ENCODE peak calls at places on chromosome 13, in nine cellular contexts. U is cardiac muscle cell, L is thoracic aorta, P is right lobe of liver, R is adrenal gland, D is GM23338, B is sigmoid colon, H is DND-41, Y is body of pancreas. A is an unnamed sample.

GRCh38 chr13:72458701-72459100 is 268.7 kb downstream of the MZT1 start:
- DNase-seq in U (peak; percentile 11), H (no peak), D (peak; percentile 25), L (no peak), B (no peak), Y (no peak), R (no peak), P (no peak), A (no peak)

GRCh38 chr13:111359237-111359915 is 38.9 kb downstream of the TEX29 start:
- DNase-seq in H (no peak), P (no peak), L (no peak), B (no peak), R (no peak), D (peak; percentile 85), U (no peak), Y (no peak), A (no peak)

GRCh38 chr13:97386832-97387486 is 47.0 kb upstream of the RAP2A start:
- DNase-seq in Y (peak; percentile 54), U (no peak), B (peak; percentile 66), P (no peak), D (no peak), H (peak; percentile 93), L (no peak), R (no peak), A (peak; percentile 69)

GRCh38 chr13:83350569-83350968 is 531.7 kb downstream of the SLITRK1 start:
- DNase-seq in P (no peak), L (no peak), U (no peak), H (no peak), D (no peak), R (no peak), Y (no peak), B (no peak), A (no peak)

GRCh38 chr13:95243207-95243606 is 58.0 kb downstream of the ABCC4 start:
- DNase-seq in P (no peak), L (no peak), B (no peak), U (no peak), Y (no peak), D (no peak), H (no peak), R (no peak), A (no peak)

GRCh38 chr13:23087884-23088283 is 92.9 kb upstream of the SGCG start:
- DNase-seq in R (no peak), Y (no peak), B (no peak), D (peak; percentile 70), H (peak; percentile 20), U (peak; percentile 28), P (no peak), L (no peak), A (no peak)

GRCh38 chr13:27775943-27776342 is 16.3 kb upstream of the GSX1 start:
- DNase-seq in U (no peak), H (no peak), P (no peak), Y (no peak), D (peak; percentile 52), R (no peak), B (no peak), L (no peak), A (no peak)

GRCh38 chr13:51479199-51479523 is 26.3 kb upstream of the INTS6 start:
- DNase-seq in P (no peak), H (no peak), Y (no peak), D (no peak), R (no peak), B (no peak), U (no peak), L (no peak), A (no peak)

GRCh38 chr13:21901772-21902708 is 231.2 kb downstream of the FGF9 start:
- DNase-seq in P (no peak), R (no peak), U (no peak), H (no peak), B (no peak), L (no peak), D (no peak), Y (peak; percentile 7), A (no peak)

GRCh38 chr13:37313383-37313782 is 207.9 kb upstream of the CSNK1A1L start:
- DNase-seq in D (no peak), U (no peak), L (no peak), Y (no peak), P (no peak), B (no peak), H (no peak), R (no peak), A (no peak)

GRCh38 chr13:24215732-24216131 is 55.2 kb downstream of the SPATA13 start:
- DNase-seq in U (no peak), B (no peak), P (peak; percentile 68), R (peak; percentile 58), Y (peak; percentile 92), D (no peak), L (no peak), H (no peak), A (no peak)

GRCh38 chr13:101149735-101150380 is 266.4 kb downstream of the NALCN start:
- DNase-seq in B (no peak), L (no peak), U (peak; percentile 28), D (peak; percentile 62), R (no peak), H (peak; percentile 38), P (no peak), Y (no peak), A (no peak)
- TF ChIP-seq CTCF in B (no peak), L (no peak), U (peak; percentile 24), D (peak; percentile 42), R (no peak), H (peak; percentile 64), P (no peak), Y (no peak), A (no peak)

GRCh38 chr13:114077121-114077937 is 55.1 kb downstream of the RASA3 start:
- DNase-seq in Y (no peak), H (no peak), U (no peak), D (no peak), R (no peak), L (no peak), B (peak; percentile 61), P (peak; percentile 46), A (no peak)

GRCh38 chr13:114077938-114078335 is 54.5 kb downstream of the RASA3 start:
- DNase-seq in U (no peak), R (no peak), B (peak; percentile 77), Y (no peak), P (peak; percentile 26), H (no peak), D (peak; percentile 53), L (no peak), A (peak; percentile 63)

GRCh38 chr13:114073881-114074551 is 58.4 kb downstream of the RASA3 start:
- DNase-seq in H (no peak), B (peak; percentile 59), P (peak; percentile 37), R (no peak), Y (no peak), D (no peak), U (no peak), L (no peak), A (no peak)

GRCh38 chr13:114074671-114075315 is 57.6 kb downstream of the RASA3 start:
- DNase-seq in U (no peak), H (no peak), D (no peak), P (peak; percentile 42), L (no peak), R (no peak), B (peak; percentile 55), Y (no peak), A (no peak)

GRCh38 chr13:114076329-114076761 is 56.1 kb downstream of the RASA3 start:
- DNase-seq in Y (no peak), L (no peak), U (no peak), D (no peak), H (no peak), R (no peak), B (peak; percentile 60), P (peak; percentile 21), A (no peak)
- H3K4me1 ChIP-seq in Y (peaks cover 18% of the 10 kb centered on the region), L (peaks cover 21% of the 10 kb centered on the region), U (no peaks in the 10 kb centered on the region), D (no peaks in the 10 kb centered on the region), H (no peaks in the 10 kb centered on the region), R (no peaks in the 10 kb centered on the region), B (peaks cover 10% of the 10 kb centered on the region), P (no peaks in the 10 kb centered on the region), A (peaks cover 5% of the 10 kb centered on the region)

DNA sequence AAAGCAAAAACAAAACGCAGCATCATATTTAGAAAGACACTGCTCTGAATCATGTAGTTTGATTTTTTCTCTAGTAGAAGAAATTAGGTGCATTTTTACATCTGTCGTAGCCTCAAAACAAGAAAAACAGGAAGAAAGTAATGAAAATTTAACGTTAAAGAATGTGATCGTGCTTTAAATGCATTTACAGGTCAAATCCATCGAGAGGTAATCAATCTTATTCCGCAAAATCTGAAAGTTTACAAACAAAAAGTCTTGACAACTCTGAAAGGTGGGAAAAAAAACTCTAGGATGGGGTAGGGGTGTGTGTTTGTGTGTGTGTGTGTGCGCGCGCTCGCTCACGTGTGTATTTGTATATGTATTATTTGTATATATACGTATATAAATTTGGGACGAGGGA is 10.2 kb downstream of the POU4F1 start:
- DNase-seq in L (no peak), U (no peak), R (no peak), P (no peak), Y (no peak), D (no peak), H (no peak), B (no peak), A (no peak)
- H3K27ac ChIP-seq in L (no peak overlapping the region), U (no peak overlapping the region), R (no peak overlapping the region), P (no peak overlapping the region), Y (no peak overlapping the region), D (no peak overlapping the region), H (no peak overlapping the region), B (no peak overlapping the region), A (no peak overlapping the region)

GRCh38 chr13:44879452-44880058 is 109.7 kb downstream of the NUFIP1 start:
- DNase-seq in D (peak; percentile 51), R (no peak), P (no peak), Y (peak; percentile 71), H (no peak), U (no peak), B (no peak), L (no peak), A (peak; percentile 51)
- TF ChIP-seq CTCF in D (peak; percentile 67), R (peak; percentile 20), P (peak; percentile 33), Y (peak; percentile 39), H (peak; percentile 58), U (peak; percentile 57), B (no peak), L (no peak), A (no peak)